ENCODE peak calls at places on chromosomes 12 and 14, in six cellular contexts. S, N, P, Q, G and U are unnamed samples.

GRCh38 chr14:37721976-37722659 is 126.7 kb downstream of the TTC6 start:
- DNase-seq in G (no peak), P (peak; percentile 85), N (no peak), S (no peak), Q (no peak), U (no peak)

GRCh38 chr14:50360093-50360492 is 36.6 kb downstream of the CDKL1 start:
- DNase-seq in N (no peak), P (no peak), G (no peak), S (no peak), Q (no peak), U (no peak)

GRCh38 chr14:92687681-92688433 is 60.6 kb downstream of the LGMN start:
- DNase-seq in Q (no peak), S (no peak), N (no peak), G (no peak), P (no peak), U (no peak)

GRCh38 chr12:132151766-132152410 is 7.6 kb downstream of the NOC4L start:
- DNase-seq in N (no peak), G (no peak), P (no peak), Q (no peak), S (no peak), U (no peak)

GRCh38 chr12:28974890-28975289 is 174.2 kb upstream of the FAR2 start:
- DNase-seq in P (no peak), Q (no peak), G (no peak), N (no peak), S (no peak), U (no peak)

GRCh38 chr14:55814064-55814463 is 234.1 kb downstream of the KTN1 start:
- DNase-seq in P (no peak), G (no peak), S (no peak), Q (no peak), N (no peak), U (no peak)

GRCh38 chr14:102949801-102950451 is 27.5 kb downstream of the AMN start:
- DNase-seq in P (no peak), Q (no peak), G (no peak), S (no peak), N (no peak), U (no peak)

GRCh38 chr12:79531547-79531946 is 159.2 kb downstream of the PAWR start:
- DNase-seq in S (no peak), P (peak; percentile 46), Q (no peak), G (no peak), N (no peak), U (no peak)

GRCh38 chr12:3531496-3531895 is 40.5 kb downstream of the PRMT8 start:
- DNase-seq in P (no peak), G (no peak), Q (no peak), S (no peak), N (no peak), U (no peak)

GRCh38 chr14:56002876-56003625 is 115.2 kb upstream of the PELI2 start:
- DNase-seq in Q (no peak), G (no peak), P (no peak), N (peak; percentile 19), S (no peak), U (no peak)

GRCh38 chr12:68515793-68516192 is 94.9 kb upstream of the RAP1B start:
- DNase-seq in P (no peak), Q (no peak), N (no peak), G (no peak), S (no peak), U (no peak)

GRCh38 chr14:100212476-100213333 is 26.2 kb upstream of the YY1 start:
- DNase-seq in P (no peak), N (no peak), Q (no peak), G (peak; percentile 40), S (no peak), U (no peak)

GRCh38 chr12:80864046-80864735 is 73.5 kb downstream of the LIN7A start:
- DNase-seq in G (no peak), Q (no peak), P (no peak), N (no peak), S (no peak), U (no peak)

GRCh38 chr14:101184562-101184961 is 281.0 kb upstream of the RTL1 start:
- DNase-seq in Q (no peak), P (no peak), G (no peak), N (no peak), S (no peak), U (no peak)

GRCh38 chr12:124130717-124131670 is 158.0 kb downstream of the ZNF664 start:
- DNase-seq in N (peak; percentile 67), S (no peak), P (peak; percentile 89), G (no peak), Q (peak; percentile 62), U (peak; percentile 32)

GRCh38 chr14:102046337-102047278 is 40.2 kb downstream of the HSP90AA1 start:
- DNase-seq in N (no peak), P (peak; percentile 70), G (peak; percentile 74), Q (peak; percentile 75), S (peak; percentile 82), U (peak; percentile 96)

GRCh38 chr14:81464253-81465001 is 64.3 kb upstream of the STON2 start:
- DNase-seq in Q (peak; percentile 9), P (peak; percentile 53), G (peak; percentile 41), S (peak; percentile 40), N (peak; percentile 64), U (peak; percentile 61)

GRCh38 chr12:13680916-13681315 is 300.5 kb downstream of the GRIN2B start:
- DNase-seq in Q (no peak), G (no peak), S (no peak), P (no peak), N (no peak), U (no peak)

GRCh38 chr14:106733771-106734170 is 1207.4 kb downstream of the TMEM121 start:
- DNase-seq in S (no peak), P (no peak), N (no peak), Q (no peak), G (no peak), U (no peak)
- TF ChIP-seq JUND in S (no peak), P (no peak), N (no peak), Q (no peak), G (no peak), U (no peak)

GRCh38 chr12:70989232-70989631 is 68.7 kb upstream of the PTPRR start:
- DNase-seq in P (no peak), G (no peak), N (no peak), Q (no peak), S (no peak), U (no peak)

GRCh38 chr12:70983692-70984091 is 63.2 kb upstream of the PTPRR start:
- DNase-seq in N (no peak), G (no peak), Q (no peak), S (no peak), P (no peak), U (no peak)

GRCh38 chr12:70982991-70983390 is 62.5 kb upstream of the PTPRR start:
- DNase-seq in G (no peak), Q (no peak), N (no peak), P (no peak), S (no peak), U (no peak)

GRCh38 chr12:70982286-70982685 is 61.7 kb upstream of the PTPRR start:
- DNase-seq in N (no peak), G (no peak), Q (no peak), S (no peak), P (no peak), U (no peak)

DNA sequence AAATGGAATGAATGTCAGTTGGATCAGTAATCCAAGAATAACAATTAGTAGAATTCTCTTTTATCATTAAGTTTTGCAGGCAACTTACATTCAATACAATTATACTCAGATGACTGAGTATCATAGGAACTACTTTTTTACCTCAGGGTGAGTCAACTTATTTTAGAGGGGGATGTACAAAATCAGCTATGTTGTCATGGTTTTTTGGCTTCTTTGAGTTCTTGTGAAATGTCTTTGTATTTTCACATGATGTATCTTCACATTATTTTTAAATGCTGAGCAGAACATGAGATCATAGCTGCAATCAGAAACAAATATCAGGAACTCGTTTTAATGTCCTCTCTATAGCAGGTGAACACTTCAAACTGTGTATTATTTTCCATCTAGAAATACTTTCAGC is 65.3 kb upstream of the PTPRR start:
- DNase-seq in S (no peak), G (no peak), N (no peak), Q (no peak), P (no peak), U (no peak)
- TF ChIP-seq JUND in S (no peak), G (no peak), N (no peak), Q (no peak), P (no peak), U (no peak)

DNA sequence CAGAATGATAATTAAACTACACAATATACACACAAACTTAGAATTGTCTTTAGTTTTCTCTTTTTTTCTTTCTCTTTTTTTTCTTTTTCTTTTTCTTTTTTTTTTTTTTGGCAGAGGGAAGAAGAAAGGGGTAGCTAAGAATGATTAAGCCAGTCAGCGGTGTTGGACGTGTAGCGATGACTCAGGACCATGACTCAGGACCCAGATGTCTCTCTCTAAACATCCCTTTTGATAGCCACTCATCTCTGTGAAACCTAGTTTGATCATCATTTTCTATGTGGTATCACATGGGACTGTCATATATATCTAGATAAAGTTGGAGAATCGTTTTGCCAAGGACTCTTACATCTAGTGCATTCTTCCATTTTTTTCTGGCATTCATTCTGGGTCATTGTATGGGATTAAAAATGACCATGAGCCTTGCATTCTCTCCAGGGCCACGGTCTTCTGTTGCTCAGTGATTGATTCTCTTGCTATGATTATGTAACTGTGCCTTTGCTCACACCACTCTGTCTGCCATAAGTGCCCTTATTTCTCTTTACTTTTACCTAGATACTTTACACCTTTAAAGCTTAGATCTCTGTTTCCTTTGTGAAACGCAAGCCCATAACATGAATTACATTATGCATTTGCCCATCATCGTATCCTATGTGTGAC is 26.6 kb upstream of the NRXN3 start:
- DNase-seq in P (no peak), G (peak; percentile 17), S (no peak), N (no peak), Q (no peak), U (no peak)
- TF ChIP-seq JUND in P (no peak), G (peak; percentile 60), S (no peak), N (no peak), Q (no peak), U (no peak)

DNA sequence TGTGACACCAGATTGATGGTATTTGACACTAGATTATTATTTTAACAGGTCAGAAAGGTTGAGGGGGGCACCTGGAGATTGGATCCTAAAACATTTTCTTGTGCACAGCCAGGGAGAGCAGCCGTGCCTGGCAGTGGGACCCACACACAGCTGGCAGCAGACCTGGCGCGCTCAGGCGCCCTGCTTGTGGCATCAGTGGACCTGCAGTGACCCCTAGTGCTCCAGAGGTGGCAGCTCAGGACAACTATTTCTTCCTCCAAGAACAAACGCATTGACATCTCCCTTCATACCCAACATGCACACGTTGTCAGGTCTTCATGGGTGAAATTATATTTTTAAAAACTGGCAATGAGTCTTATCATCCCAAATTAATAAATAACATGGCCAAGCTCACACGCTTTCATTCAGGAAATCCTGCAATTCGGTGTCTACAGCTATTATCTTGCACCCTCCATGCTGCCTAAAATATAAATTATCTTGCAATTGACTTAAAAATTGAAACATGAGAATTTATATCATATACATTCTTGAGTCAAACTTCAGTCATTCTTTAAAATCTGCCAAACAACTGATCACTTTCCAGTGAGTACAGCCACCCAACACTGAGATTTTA is 7.7 kb upstream of the TMEM132D start:
- DNase-seq in Q (no peak), N (no peak), G (peak; percentile 67), S (no peak), P (peak; percentile 30), U (peak; percentile 71)
- TF ChIP-seq JUND in Q (no peak), N (no peak), G (no peak), S (no peak), P (no peak), U (no peak)